ENCODE peak calls at places on chromosomes 12 and 14, in four cellular contexts. F, G, C and J are unnamed samples.

GRCh38 chr14:21106191-21106505 is 5.3 kb downstream of the TMEM253 start:
- DNase-seq in F (no peak), G (no peak), C (no peak), J (no peak)

GRCh38 chr12:127898616-127899015 is 368.4 kb upstream of the TMEM132C start:
- DNase-seq in C (no peak), F (no peak), G (no peak), J (no peak)

GRCh38 chr14:35927727-35928126 is 101.6 kb downstream of the BRMS1L start:
- DNase-seq in G (no peak), C (no peak), F (no peak), J (no peak)

GRCh38 chr12:105761075-105761474 is 377.7 kb downstream of the NUAK1 start:
- DNase-seq in G (no peak), F (no peak), C (no peak), J (no peak)

GRCh38 chr12:53204351-53204750 is 2.7 kb downstream of the ITGB7 start:
- DNase-seq in C (no peak), G (no peak), F (no peak), J (no peak)

GRCh38 chr12:27537855-27538675 is 14.1 kb downstream of the PPFIBP1 start:
- DNase-seq in F (no peak), C (no peak), G (no peak), J (no peak)

GRCh38 chr12:3551386-3551785 is 60.4 kb downstream of the PRMT8 start:
- DNase-seq in F (no peak), C (no peak), G (no peak), J (no peak)

GRCh38 chr12:28771961-28772360 is 377.1 kb upstream of the FAR2 start:
- DNase-seq in C (no peak), F (no peak), G (no peak), J (no peak)

GRCh38 chr12:123384318-123384993 is 524 bp downstream of the KMT5A start:
- DNase-seq in F (no peak), C (no peak), G (peak), J (peak)

GRCh38 chr12:120376416-120376815 is 7.5 kb upstream of the MSI1 start:
- DNase-seq in G (no peak), C (no peak), F (no peak), J (no peak)

GRCh38 chr14:55624913-55625312 is 44.9 kb downstream of the KTN1 start:
- DNase-seq in G (no peak), F (no peak), C (no peak), J (no peak)

GRCh38 chr12:107955966-107956643 is 173.0 kb upstream of the WSCD2 start:
- DNase-seq in F (no peak), C (no peak), G (no peak), J (no peak)

GRCh38 chr12:95218164-95218851 is 701 bp downstream of the VEZT start:
- DNase-seq in G (no peak), F (no peak), C (peak), J (no peak)

GRCh38 chr14:74620497-74620921 is 8.5 kb upstream of the LTBP2 start:
- DNase-seq in C (no peak), G (peak), F (peak), J (no peak)

GRCh38 chr12:2396448-2396871 is 343.7 kb downstream of the CACNA1C start:
- DNase-seq in C (no peak), F (no peak), G (no peak), J (no peak)

GRCh38 chr14:48023881-48024280 is 348.5 kb upstream of the MDGA2 start:
- DNase-seq in F (no peak), G (no peak), C (no peak), J (no peak)

GRCh38 chr12:93763746-93764147 is 86.6 kb downstream of the CRADD start:
- DNase-seq in G (no peak), F (no peak), C (no peak), J (no peak)

GRCh38 chr14:89572566-89573398 is 155.7 kb upstream of the FOXN3 start:
- DNase-seq in G (no peak), F (no peak), C (no peak), J (no peak)

GRCh38 chr14:91327201-91327600 is 82.7 kb upstream of the GPR68 start:
- DNase-seq in F (no peak), C (no peak), G (no peak), J (no peak)

GRCh38 chr14:38818555-38818954 is 284.5 kb downstream of the SEC23A start:
- DNase-seq in C (no peak), F (no peak), G (no peak), J (no peak)

GRCh38 chr12:15336772-15337553 is 14.7 kb downstream of the PTPRO start:
- DNase-seq in F (no peak), G (no peak), C (no peak), J (no peak)

GRCh38 chr12:123908884-123909807 is 63.5 kb downstream of the CCDC92 start:
- DNase-seq in G (no peak), F (no peak), C (no peak), J (no peak)

GRCh38 chr12:114958538-114958937 is 274.6 kb upstream of the TBX3 start:
- DNase-seq in F (no peak), C (no peak), G (peak), J (no peak)

GRCh38 chr12:49244161-49244560 is 20.7 kb upstream of the TUBA1C start:
- DNase-seq in F (no peak), C (no peak), G (no peak), J (no peak)

GRCh38 chr12:93115646-93116045 is 186.6 kb upstream of the EEA1 start:
- DNase-seq in F (no peak), C (no peak), G (no peak), J (no peak)

GRCh38 chr14:53022593-53022992 is 71.7 kb upstream of the FERMT2 start:
- DNase-seq in C (no peak), G (no peak), F (no peak), J (no peak)

GRCh38 chr14:56840221-56840620 is 29.9 kb upstream of the OTX2 start:
- DNase-seq in C (no peak), G (no peak), F (no peak), J (no peak)

GRCh38 chr14:47674148-47674545 is 1.3 kb downstream of the MDGA2 start:
- DNase-seq in G (no peak), F (no peak), C (no peak), J (peak)

GRCh38 chr12:124592050-124592449 is 24.6 kb upstream of the NCOR2 start:
- DNase-seq in G (no peak), F (no peak), C (no peak), J (no peak)

GRCh38 chr12:122081697-122082221 is 3.2 kb downstream of the MLXIP start:
- DNase-seq in C (peak), F (no peak), G (no peak), J (no peak)

GRCh38 chr12:57893460-57894353 is 47.2 kb upstream of the CTDSP2 start:
- DNase-seq in G (peak), F (peak), C (no peak), J (peak)

GRCh38 chr12:94872007-94872653 is 131.4 kb downstream of the NDUFA12 start:
- DNase-seq in G (no peak), C (no peak), F (no peak), J (no peak)

GRCh38 chr14:91352101-91352500 is 65.5 kb downstream of the CCDC88C start:
- DNase-seq in G (no peak), C (no peak), F (no peak), J (no peak)

GRCh38 chr14:76956253-76957090 is 72.0 kb downstream of the IRF2BPL start:
- DNase-seq in F (peak), C (no peak), G (peak), J (peak)

GRCh38 chr14:76958020-76958965 is 70.2 kb downstream of the IRF2BPL start:
- DNase-seq in F (no peak), G (no peak), C (no peak), J (no peak)

GRCh38 chr14:76957224-76957881 is 71.2 kb downstream of the IRF2BPL start:
- DNase-seq in C (no peak), G (no peak), F (no peak), J (no peak)

GRCh38 chr14:76961631-76962302 is 66.7 kb downstream of the IRF2BPL start:
- DNase-seq in F (peak), G (peak), C (peak), J (peak)

GRCh38 chr14:76958975-76959710 is 69.4 kb downstream of the IRF2BPL start:
- DNase-seq in C (peak), G (peak), F (peak), J (no peak)
- TF ChIP-seq CREM in C (peak), G (peak), F (no peak), J (no peak)

DNA sequence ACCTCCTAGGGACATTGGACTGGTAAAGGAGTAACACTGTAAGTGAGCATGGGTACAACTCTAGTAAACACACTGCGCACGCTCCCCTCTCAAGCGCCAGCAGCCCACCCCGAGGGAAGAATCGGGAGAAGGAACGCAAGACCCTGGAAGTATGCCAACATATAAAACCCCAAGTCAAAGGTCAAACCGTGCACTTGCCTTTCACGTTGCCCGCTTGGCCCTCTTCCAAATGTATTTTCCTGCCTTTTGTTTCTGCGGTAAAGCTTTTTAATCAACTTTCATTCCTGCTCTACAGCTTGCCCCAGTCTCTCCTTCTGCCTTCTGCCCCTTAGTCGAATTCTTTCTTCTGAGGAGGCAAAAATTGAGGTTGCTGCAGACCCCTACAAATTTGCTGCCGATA is 17.6 kb upstream of the CHST11 start:
- DNase-seq in F (no peak), G (no peak), C (no peak), J (no peak)
- TF ChIP-seq CREM in F (no peak), G (no peak), C (no peak), J (no peak)

GRCh38 chr12:80195143-80195726 is 95.9 kb downstream of the OTOGL start:
- DNase-seq in C (no peak), G (peak), F (peak), J (no peak)
- TF ChIP-seq CREM in C (no peak), G (no peak), F (no peak), J (no peak)

GRCh38 chr12:90630006-90630405 is 325.0 kb downstream of the CCER1 start:
- DNase-seq in C (no peak), G (no peak), F (no peak), J (no peak)
- TF ChIP-seq CREM in C (no peak), G (no peak), F (no peak), J (no peak)

GRCh38 chr12:59375633-59376032 is 220.2 kb upstream of the SLC16A7 start:
- DNase-seq in C (no peak), G (no peak), F (no peak), J (no peak)

GRCh38 chr12:59370933-59371332 is 224.9 kb upstream of the SLC16A7 start:
- DNase-seq in G (no peak), C (no peak), F (no peak), J (no peak)

GRCh38 chr12:59374783-59375182 is 221.0 kb upstream of the SLC16A7 start:
- DNase-seq in G (no peak), F (no peak), C (no peak), J (no peak)

GRCh38 chr12:59372971-59373370 is 222.9 kb upstream of the SLC16A7 start:
- DNase-seq in C (no peak), G (no peak), F (no peak), J (peak)
- TF ChIP-seq CREM in C (no peak), G (no peak), F (no peak), J (no peak)

DNA sequence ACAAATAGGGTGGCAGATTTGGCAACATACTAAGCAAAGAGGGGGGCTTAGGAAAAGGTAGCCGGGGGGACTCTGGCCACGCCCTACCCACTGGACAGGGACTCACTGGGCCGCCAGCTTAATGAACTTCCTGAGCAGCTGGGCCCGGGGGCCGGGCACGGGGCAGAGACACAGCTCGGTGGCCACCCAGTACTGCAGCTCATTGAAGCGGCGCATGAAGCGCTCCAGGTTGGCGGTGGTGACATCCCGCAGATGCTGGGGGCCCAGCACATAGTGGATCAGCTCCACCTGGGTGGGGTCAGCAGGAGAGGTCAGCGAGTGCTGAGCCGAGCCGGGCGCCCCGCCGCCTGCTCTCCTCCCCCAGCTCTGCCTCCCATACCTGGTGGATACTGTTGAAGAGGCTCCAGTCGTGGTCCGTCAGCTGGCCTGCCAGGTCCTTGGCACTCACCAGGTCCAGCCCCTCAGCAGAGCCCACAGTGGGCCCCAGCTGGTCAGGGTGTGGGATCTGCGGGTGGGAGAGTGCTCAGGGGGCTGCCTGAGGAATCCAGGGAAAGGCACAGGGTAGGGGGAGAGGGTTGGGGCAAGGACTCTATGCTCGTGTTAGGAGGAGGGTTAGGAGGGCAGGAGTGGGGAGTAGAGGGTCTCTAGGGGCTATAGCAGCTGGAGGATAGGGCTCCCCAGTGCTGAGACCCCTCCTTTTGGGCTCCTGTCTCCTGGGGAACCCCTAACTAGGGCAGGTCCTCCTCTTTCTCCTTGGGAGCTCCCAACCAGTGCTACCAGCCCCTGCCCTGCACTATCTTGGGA is 15.4 kb upstream of the ENDOU start:
- DNase-seq in G (no peak), C (no peak), F (peak), J (no peak)
- TF ChIP-seq CREM in G (no peak), C (no peak), F (no peak), J (no peak)

GRCh38 chr12:116138781-116139180 is 138.7 kb downstream of the MED13L start:
- DNase-seq in F (no peak), C (no peak), G (no peak), J (no peak)
- TF ChIP-seq CREM in F (no peak), C (no peak), G (no peak), J (no peak)

DNA sequence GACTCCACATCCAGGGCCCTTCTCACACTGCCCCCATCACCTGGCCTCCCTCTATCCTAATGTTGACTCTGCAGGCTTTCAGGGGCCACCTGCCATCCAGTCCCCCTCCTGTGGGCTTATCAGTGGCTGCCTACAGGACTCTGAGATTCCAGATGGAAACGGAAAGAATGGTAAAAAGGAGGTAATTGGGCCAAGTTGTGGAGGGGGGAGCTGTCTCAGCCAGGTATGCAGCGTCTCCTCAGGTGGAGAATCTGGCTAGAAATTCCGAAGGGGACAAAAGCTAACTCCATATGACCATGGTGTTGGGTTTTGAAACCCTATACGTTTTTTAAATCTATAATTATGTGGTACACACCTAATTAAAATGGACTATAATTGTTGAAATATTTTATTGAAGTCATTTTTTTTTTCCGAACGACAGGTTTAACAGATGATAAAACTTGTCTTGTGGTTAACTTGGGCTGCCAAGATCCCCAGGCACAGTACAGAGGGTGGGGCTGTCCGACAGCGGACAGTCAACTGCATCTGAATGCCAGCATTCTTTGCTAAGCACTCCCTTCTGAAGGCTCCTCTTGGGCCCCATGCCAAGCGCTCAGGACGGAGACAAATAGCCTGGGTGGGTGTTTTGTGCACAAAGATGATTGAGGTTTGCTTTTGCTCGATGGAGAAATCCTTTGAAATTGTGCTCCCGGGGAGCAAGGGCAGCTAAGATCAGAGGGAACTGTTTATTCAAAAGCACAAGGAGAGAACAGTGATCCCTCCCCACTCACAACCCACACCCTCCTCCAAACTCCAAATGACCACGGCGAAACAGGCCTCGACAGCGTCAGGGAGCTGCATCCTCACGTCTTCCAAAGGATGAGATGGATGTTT is 365.6 kb downstream of the BCL11B start:
- DNase-seq in C (no peak), G (no peak), F (peak), J (no peak)
- TF ChIP-seq CREM in C (no peak), G (no peak), F (no peak), J (no peak)

GRCh38 chr12:106851306-106851705 is 76.8 kb downstream of the RIC8B start:
- DNase-seq in G (no peak), F (peak), C (no peak), J (no peak)
- TF ChIP-seq CREM in G (no peak), F (no peak), C (no peak), J (no peak)

DNA sequence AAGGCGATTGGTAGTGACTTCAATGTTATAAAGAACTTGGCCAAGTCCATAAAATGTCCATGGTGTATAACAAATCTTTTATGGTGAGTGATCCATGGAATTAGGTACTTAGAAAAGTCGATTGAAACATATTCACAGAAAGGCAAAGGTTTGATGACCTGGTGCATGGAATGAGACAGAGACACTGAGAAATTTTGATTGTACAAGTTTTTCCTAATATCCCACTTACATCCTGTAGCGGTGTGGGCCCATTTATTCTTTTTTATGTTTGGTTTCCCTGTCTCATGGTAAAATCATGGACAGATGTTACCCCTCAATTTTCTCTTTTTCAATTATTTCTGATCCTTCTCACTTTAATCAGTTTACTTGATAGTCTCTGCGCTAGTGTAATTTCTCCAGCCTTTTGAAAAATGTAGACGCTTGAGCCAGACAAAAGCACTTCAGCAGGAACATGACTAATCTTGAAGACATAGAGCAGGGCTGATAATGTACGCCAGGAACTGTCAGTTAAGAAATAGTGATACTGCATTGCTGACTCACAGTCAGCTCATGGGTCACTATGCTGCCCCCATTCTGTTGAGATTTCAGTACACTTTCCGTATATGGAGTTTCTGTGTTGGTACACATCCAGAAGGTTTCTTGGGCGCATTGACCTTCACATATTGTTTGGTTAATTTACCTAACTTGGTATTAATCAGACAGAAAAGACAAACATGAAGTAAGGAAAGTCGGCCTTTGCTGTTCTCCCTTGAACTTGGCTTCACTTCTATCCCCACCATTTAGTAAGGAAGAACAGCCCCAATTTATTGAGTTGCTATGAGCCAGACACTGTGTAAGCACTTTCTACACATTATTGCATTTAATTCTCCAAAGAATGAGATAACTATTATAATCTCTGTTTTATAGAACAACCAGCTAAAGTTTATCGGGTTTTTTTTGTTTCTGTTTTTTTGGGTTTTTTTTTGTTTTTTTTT is 841.7 kb downstream of the DIO2 start:
- DNase-seq in G (no peak), C (no peak), F (no peak), J (no peak)
- TF ChIP-seq CREM in G (no peak), C (no peak), F (no peak), J (no peak)